ENCODE peak calls at places on chromosomes 2 and 18, in five cellular contexts. R, X, U, G and Q are unnamed samples.

GRCh38 chr18:57113783-57114465 is 33.0 kb upstream of the BOD1L2 start:
- DNase-seq in R (no peak), X (no peak), U (no peak), G (no peak), Q (no peak)

GRCh38 chr2:55761526-55761925 is 67.9 kb upstream of the PNPT1 start:
- DNase-seq in R (no peak), X (no peak), U (no peak), G (peak), Q (peak)

GRCh38 chr2:206915136-206915535 is 24.2 kb upstream of the CPO start:
- DNase-seq in R (no peak), X (no peak), U (no peak), G (peak), Q (no peak)

GRCh38 chr18:79911871-79912270 is 39.6 kb downstream of the SLC66A2 start:
- DNase-seq in R (no peak), X (peak), U (no peak), G (no peak), Q (no peak)

GRCh38 chr18:51194604-51195003 is 2.9 kb downstream of the MEX3C start:
- DNase-seq in R (no peak), X (no peak), U (no peak), G (peak), Q (no peak)

GRCh38 chr2:120625865-120626560 is 109.7 kb upstream of the GLI2 start:
- DNase-seq in R (no peak), X (peak), U (no peak), G (no peak), Q (peak)

GRCh38 chr2:64526034-64526433 is 1.9 kb downstream of the AFTPH start:
- DNase-seq in R (no peak), X (no peak), U (no peak), G (no peak), Q (no peak)

GRCh38 chr2:136376798-136377211 is 258.9 kb upstream of the CXCR4 start:
- DNase-seq in R (no peak), X (no peak), U (no peak), G (peak), Q (no peak)

GRCh38 chr2:11870064-11870463 is 123.6 kb downstream of the LPIN1 start:
- DNase-seq in R (peak), X (no peak), U (peak), G (no peak), Q (no peak)

GRCh38 chr2:171923206-171923605 is 945 bp downstream of the HAT1 start:
- DNase-seq in R (no peak), X (no peak), U (peak), G (peak), Q (no peak)

GRCh38 chr2:221999702-222000101 is 299.1 kb downstream of the PAX3 start:
- DNase-seq in R (no peak), X (no peak), U (no peak), G (no peak), Q (no peak)

GRCh38 chr2:3571284-3571683 is 3.8 kb upstream of the RPS7 start:
- DNase-seq in R (no peak), X (no peak), U (no peak), G (no peak), Q (no peak)

GRCh38 chr18:22560797-22561196 is 143.1 kb upstream of the CTAGE1 start:
- DNase-seq in R (no peak), X (no peak), U (no peak), G (peak), Q (no peak)
- H3K4me3 ChIP-seq in R (peak), X (no peak), U (no peak), G (peak), Q (no peak)

GRCh38 chr2:138276367-138276766 is 225.2 kb upstream of the SPOPL start:
- DNase-seq in R (no peak), X (no peak), U (no peak), G (no peak), Q (no peak)
- H3K27ac ChIP-seq in R (peak), X (peak), U (peak), G (no peak), Q (no peak)

DNA sequence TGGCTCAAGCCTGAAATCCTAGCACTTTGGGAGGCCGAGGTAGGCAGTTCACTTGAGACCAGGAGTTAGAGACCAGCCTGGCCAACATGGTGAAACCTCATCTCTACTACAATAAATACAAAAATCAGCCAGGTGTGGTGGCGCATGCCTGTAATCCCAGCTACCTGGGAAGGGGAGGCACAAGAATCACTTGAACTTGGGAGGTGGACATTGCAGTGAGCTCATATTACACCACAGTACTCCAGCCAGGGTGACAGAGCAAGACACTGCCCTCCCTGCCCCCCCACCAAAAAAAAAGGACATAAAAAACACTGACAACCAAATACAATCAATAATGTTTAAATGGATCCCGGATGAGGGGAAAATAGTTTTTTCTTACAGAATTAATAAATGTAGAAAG is 7.8 kb downstream of the TIA1 start:
- DNase-seq in R (no peak), X (no peak), U (no peak), G (no peak), Q (no peak)
- TF ChIP-seq CTCF in R (no peak), X (no peak), U (no peak), G (no peak), Q (no peak)

GRCh38 chr18:2978626-2979025 is 34.3 kb downstream of the LPIN2 start:
- DNase-seq in R (no peak), X (no peak), U (no peak), G (peak), Q (no peak)
- H3K4me3 ChIP-seq in R (no peak), X (peak), U (no peak), G (peak), Q (no peak)